ENCODE peak calls at places on chromosomes 2 and 18, in nine cellular contexts. O is DMS53; T is PC-9; U is H9; R is IMR-90; D is M059J; L is stimulated activated CD4-positive, alpha-beta T cell treated with anti-CD3 and anti-CD28 coated beads, Interleukin-2, amount 100 ng/mL, for 48 hours; K is thyroid gland; Q is HTR-8/SVneo. B is an unnamed sample.

GRCh38 chr18:39959839-39960238 is 1995.2 kb upstream of the PIK3C3 start:
- DNase-seq in D (peak), L (no peak), O (no peak), Q (no peak), K (no peak), U (no peak), T (no peak), R (no peak), B (no peak)

GRCh38 chr2:29033172-29033571 is 41.2 kb downstream of the PCARE start:
- DNase-seq in L (no peak), Q (peak), T (peak), O (no peak), K (peak), U (peak), D (peak), R (peak), B (no peak)

GRCh38 chr2:149331023-149331400 is 625 bp downstream of the LYPD6 start:
- DNase-seq in Q (peak), T (peak), L (no peak), U (no peak), D (no peak), R (no peak), O (peak), K (peak), B (no peak)

GRCh38 chr2:100244881-100245605 is 77.3 kb downstream of the LONRF2 start:
- DNase-seq in T (no peak), Q (no peak), D (peak), O (no peak), L (no peak), K (no peak), R (peak), U (no peak), B (no peak)

GRCh38 chr18:12455511-12455910 is 47.8 kb downstream of the PRELID3A start:
- DNase-seq in L (no peak), R (peak), Q (no peak), D (no peak), O (no peak), K (no peak), U (no peak), T (no peak), B (no peak)

GRCh38 chr2:45119038-45119437 is 109.8 kb upstream of the SIX2 start:
- DNase-seq in K (no peak), D (peak), R (peak), T (peak), Q (peak), L (no peak), U (no peak), O (peak), B (no peak)

GRCh38 chr18:54780285-54780861 is 47.9 kb upstream of the RAB27B start:
- DNase-seq in K (no peak), O (no peak), U (no peak), Q (no peak), D (no peak), L (no peak), T (no peak), R (no peak), B (no peak)

GRCh38 chr2:70603066-70603465 is 49.4 kb upstream of the TGFA start:
- DNase-seq in D (no peak), R (no peak), O (peak), U (no peak), Q (no peak), T (no peak), L (no peak), K (no peak), B (no peak)

GRCh38 chr2:168470188-168470879 is 14.3 kb downstream of the CERS6 start:
- DNase-seq in L (no peak), T (no peak), U (no peak), Q (no peak), R (no peak), O (no peak), K (no peak), D (no peak), B (no peak)

GRCh38 chr2:240203031-240203841 is 62.8 kb upstream of the OTOS start:
- DNase-seq in D (no peak), O (no peak), R (no peak), L (no peak), T (no peak), Q (no peak), K (no peak), U (no peak), B (no peak)

GRCh38 chr2:240789051-240789453 is 31.0 kb downstream of the KIF1A start:
- DNase-seq in R (no peak), U (no peak), T (no peak), D (no peak), Q (no peak), O (no peak), K (no peak), L (no peak), B (no peak)

GRCh38 chr2:182980115-182980514 is 58.1 kb downstream of the NCKAP1 start:
- DNase-seq in L (no peak), D (peak), O (peak), Q (peak), K (no peak), U (no peak), T (no peak), R (peak), B (peak)

GRCh38 chr2:102637358-102637757 is 18.0 kb downstream of the SLC9A2 start:
- DNase-seq in O (no peak), K (no peak), U (no peak), L (no peak), Q (no peak), D (no peak), T (no peak), R (no peak), B (no peak)

GRCh38 chr18:79393181-79393598 is 2.5 kb upstream of the NFATC1 start:
- DNase-seq in R (no peak), D (no peak), L (no peak), Q (no peak), K (no peak), U (no peak), O (peak), T (no peak), B (no peak)

GRCh38 chr2:44077942-44078511 is 82.2 kb upstream of the LRPPRC start:
- DNase-seq in Q (no peak), T (no peak), D (no peak), U (no peak), R (no peak), O (no peak), K (no peak), L (no peak), B (no peak)

GRCh38 chr2:1162768-1163584 is 212.3 kb downstream of the SNTG2 start:
- DNase-seq in Q (no peak), D (peak), T (no peak), K (no peak), U (no peak), R (no peak), O (no peak), L (peak), B (no peak)

GRCh38 chr2:108220942-108221541 is 18.7 kb upstream of the SULT1C3 start:
- DNase-seq in O (no peak), Q (no peak), L (no peak), D (no peak), R (no peak), U (no peak), K (peak), T (no peak), B (no peak)

GRCh38 chr2:26623541-26624497 is 17.3 kb downstream of the CIB4 start:
- DNase-seq in D (peak), L (no peak), Q (no peak), T (no peak), U (peak), O (no peak), K (no peak), R (peak), B (no peak)

GRCh38 chr18:59493019-59493418 is 134.0 kb upstream of the LMAN1 start:
- DNase-seq in K (no peak), R (no peak), L (no peak), O (no peak), T (no peak), U (no peak), D (no peak), Q (no peak), B (no peak)

GRCh38 chr2:98547092-98547798 is 61.1 kb downstream of the COA5 start:
- DNase-seq in O (no peak), U (no peak), D (no peak), T (no peak), K (no peak), Q (no peak), R (no peak), L (no peak), B (no peak)

GRCh38 chr2:40416486-40416885 is 35.4 kb downstream of the SLC8A1 start:
- DNase-seq in U (no peak), L (no peak), O (peak), K (no peak), Q (no peak), T (peak), D (peak), R (peak), B (no peak)

GRCh38 chr2:134014196-134014960 is 239.5 kb upstream of the MGAT5 start:
- DNase-seq in Q (no peak), K (no peak), U (no peak), D (peak), T (no peak), L (no peak), O (no peak), R (peak), B (peak)

GRCh38 chr2:196601430-196602306 is 37.8 kb upstream of the CCDC150 start:
- DNase-seq in U (no peak), T (peak), R (peak), K (no peak), Q (peak), D (peak), L (no peak), O (peak), B (peak)

GRCh38 chr2:150705357-150705756 is 217.9 kb upstream of the RND3 start:
- DNase-seq in U (no peak), Q (no peak), K (no peak), R (no peak), D (no peak), T (no peak), L (no peak), O (no peak), B (no peak)

GRCh38 chr2:17646096-17646554 is 105.6 kb downstream of the VSNL1 start:
- DNase-seq in Q (peak), U (no peak), L (peak), D (peak), K (peak), R (peak), T (peak), O (peak), B (peak)

GRCh38 chr2:70797502-70797901 is 7.1 kb upstream of the FIGLA start:
- DNase-seq in T (no peak), K (no peak), L (no peak), Q (no peak), R (no peak), O (no peak), D (no peak), U (no peak), B (no peak)

GRCh38 chr2:127645395-127646291 is at the start of gene GPR17:
- DNase-seq in Q (no peak), L (no peak), U (no peak), O (no peak), R (no peak), D (no peak), K (no peak), T (no peak), B (no peak)

GRCh38 chr2:30180230-30180629 is 33.4 kb downstream of the YPEL5 start:
- DNase-seq in D (no peak), Q (no peak), O (no peak), T (no peak), U (no peak), R (no peak), K (no peak), L (no peak), B (no peak)

GRCh38 chr2:237441605-237442004 is 27.6 kb upstream of the COL6A3 start:
- DNase-seq in O (no peak), Q (no peak), U (no peak), L (no peak), R (peak), K (no peak), D (peak), T (no peak), B (no peak)

GRCh38 chr2:204177977-204178522 is 241.5 kb downstream of the ICOS start:
- DNase-seq in T (no peak), Q (peak), R (no peak), O (peak), L (peak), D (peak), K (peak), U (peak), B (no peak)

GRCh38 chr2:57868619-57869139 is 177.9 kb upstream of the VRK2 start:
- DNase-seq in L (no peak), T (no peak), O (no peak), D (no peak), K (no peak), Q (no peak), U (no peak), R (no peak), B (no peak)

GRCh38 chr18:39274535-39274934 is 1708.9 kb upstream of the CELF4 start:
- DNase-seq in O (no peak), D (no peak), U (no peak), R (peak), K (no peak), Q (no peak), L (no peak), T (no peak), B (no peak)